ENCODE peak calls at places on chromosomes 12 and 14, in five cellular contexts. T, C, W, F and I are unnamed samples.

GRCh38 chr14:20969336-20969735 is 14.0 kb downstream of the RNASE2 start:
- DNase-seq in T (no peak), W (no peak), F (no peak), C (no peak), I (no peak)

GRCh38 chr14:51848120-51848519 is 12.3 kb upstream of the GNG2 start:
- DNase-seq in F (no peak), C (no peak), W (no peak), T (no peak), I (no peak)

GRCh38 chr14:37232907-37233481 is 35.3 kb downstream of the MIPOL1 start:
- DNase-seq in W (no peak), C (peak; percentile 34), T (peak; percentile 61), F (no peak), I (no peak)

GRCh38 chr12:54522213-54522612 is 24.7 kb downstream of the NCKAP1L start:
- DNase-seq in T (no peak), C (no peak), F (peak; percentile 6), W (no peak), I (no peak)

GRCh38 chr14:97976861-97977260 is 1179.7 kb downstream of the VRK1 start:
- DNase-seq in T (no peak), C (no peak), F (no peak), W (no peak), I (no peak)

GRCh38 chr12:132429122-132429931 is 60.6 kb upstream of the FBRSL1 start:
- DNase-seq in W (no peak), C (peak; percentile 89), T (no peak), F (no peak), I (no peak)

GRCh38 chr12:24425601-24425970 is 476.1 kb upstream of the SOX5 start:
- DNase-seq in W (no peak), T (no peak), F (no peak), C (no peak), I (no peak)

GRCh38 chr12:32549675-32550079 is 129.4 kb upstream of the DNM1L start:
- DNase-seq in F (no peak), W (no peak), T (peak; percentile 40), C (no peak), I (no peak)

GRCh38 chr14:36028218-36028617 is 148.3 kb downstream of the PTCSC3 start:
- DNase-seq in W (no peak), C (no peak), T (no peak), F (no peak), I (no peak)

GRCh38 chr12:77231548-77231947 is 166.2 kb upstream of the E2F7 start:
- DNase-seq in F (no peak), T (no peak), W (no peak), C (no peak), I (no peak)

GRCh38 chr12:6936642-6937480 is 6.8 kb upstream of the RNU7-1 start:
- DNase-seq in T (no peak), C (no peak), F (no peak), W (no peak), I (no peak)

GRCh38 chr12:3142386-3142785 is 65.2 kb downstream of the TSPAN9 start:
- DNase-seq in T (no peak), F (no peak), W (no peak), C (no peak), I (no peak)

GRCh38 chr12:82120901-82121300 is 237.3 kb downstream of the CCDC59 start:
- DNase-seq in T (no peak), F (no peak), W (no peak), C (no peak), I (no peak)

GRCh38 chr12:108700833-108701450 is 30.4 kb downstream of the CORO1C start:
- DNase-seq in W (no peak), C (no peak), F (no peak), T (no peak), I (no peak)

GRCh38 chr14:106436310-106436905 is 910.0 kb downstream of the TMEM121 start:
- DNase-seq in W (peak; percentile 63), F (no peak), T (no peak), C (no peak), I (peak; percentile 59)

GRCh38 chr12:82858534-82858917 is 171.8 kb downstream of the TMTC2 start:
- DNase-seq in W (no peak), F (no peak), C (no peak), T (no peak), I (no peak)

GRCh38 chr14:76696791-76697190 is 64.5 kb upstream of the VASH1 start:
- DNase-seq in F (no peak), T (no peak), C (no peak), W (no peak), I (no peak)

GRCh38 chr14:106840258-106840657 is 1313.9 kb downstream of the TMEM121 start:
- DNase-seq in C (no peak), F (no peak), T (no peak), W (no peak), I (no peak)

GRCh38 chr12:91920276-91920675 is 225.4 kb downstream of the BTG1 start:
- DNase-seq in C (no peak), T (no peak), F (no peak), W (no peak), I (no peak)

GRCh38 chr14:95516554-95517209 is at the start of gene SYNE3:
- DNase-seq in F (no peak), T (no peak), W (no peak), C (no peak), I (peak; percentile 39)

GRCh38 chr14:75147423-75148071 is 20.7 kb upstream of the NEK9 start:
- DNase-seq in C (no peak), T (peak; percentile 10), F (no peak), W (no peak), I (no peak)

GRCh38 chr12:89353188-89353822 is 1.0 kb upstream of the DUSP6 start:
- DNase-seq in C (peak; percentile 52), T (peak; percentile 86), W (peak; percentile 21), F (no peak), I (no peak)

GRCh38 chr12:6632026-6632978 is 3.5 kb downstream of the LPAR5 start:
- DNase-seq in T (no peak), W (no peak), F (no peak), C (no peak), I (no peak)

GRCh38 chr12:124970647-124971402 is 18.1 kb downstream of the DHX37 start:
- DNase-seq in W (no peak), T (no peak), F (no peak), C (no peak), I (no peak)

GRCh38 chr14:81268016-81268416 is 47.3 kb upstream of the GTF2A1 start:
- DNase-seq in C (no peak), T (peak; percentile 97), W (no peak), F (no peak), I (no peak)